ENCODE peak calls at places on chromosomes 1 and 21, in five cellular contexts. N is HepG2, D is K562, T is HCT116, B is GM12878. V is an unnamed sample.

GRCh38 chr1:240691521-240692338 is 79.8 kb upstream of the GREM2 start:
- DNase-seq in N (peak), D (no peak), T (no peak), B (no peak), V (peak)

GRCh38 chr1:17653728-17654351 is 101.3 kb upstream of the ACTL8 start:
- DNase-seq in N (no peak), D (peak), T (no peak), B (no peak), V (no peak)

GRCh38 chr1:201719812-201720521 is 109.0 kb upstream of the IPO9 start:
- DNase-seq in N (no peak), D (no peak), T (no peak), B (no peak), V (no peak)

GRCh38 chr1:182703539-182703938 is 19.2 kb upstream of the RGS8 start:
- DNase-seq in N (no peak), D (no peak), T (no peak), B (no peak), V (no peak)

GRCh38 chr1:201562257-201562656 is 23.3 kb downstream of the NAV1 start:
- DNase-seq in N (no peak), D (no peak), T (no peak), B (no peak), V (no peak)

GRCh38 chr21:37983336-37984095 is 67.3 kb upstream of the KCNJ6 start:
- DNase-seq in N (no peak), D (no peak), T (no peak), B (no peak), V (no peak)

GRCh38 chr21:27164208-27165172 is 197.6 kb upstream of the ADAMTS5 start:
- DNase-seq in N (no peak), D (no peak), T (no peak), B (no peak), V (no peak)

GRCh38 chr1:9249534-9250335 is 15.2 kb downstream of the H6PD start:
- DNase-seq in N (peak), D (peak), T (no peak), B (no peak), V (peak)

GRCh38 chr1:182408435-182409070 is 8.1 kb upstream of the TEDDM1 start:
- DNase-seq in N (no peak), D (no peak), T (no peak), B (no peak), V (no peak)

GRCh38 chr1:5552787-5553484 is 439.3 kb downstream of the NPHP4 start:
- DNase-seq in N (no peak), D (no peak), T (no peak), B (no peak), V (no peak)

GRCh38 chr1:8115031-8115768 is 89.1 kb upstream of the ERRFI1 start:
- DNase-seq in N (no peak), D (no peak), T (no peak), B (no peak), V (no peak)

GRCh38 chr21:31570824-31571425 is 88.6 kb upstream of the SOD1 start:
- DNase-seq in N (no peak), D (no peak), T (no peak), B (no peak), V (no peak)

GRCh38 chr1:236736761-236737160 is 50.5 kb downstream of the ACTN2 start:
- DNase-seq in N (no peak), D (no peak), T (no peak), B (no peak), V (no peak)

GRCh38 chr1:1901641-1902294 is 10.9 kb upstream of the GNB1 start:
- DNase-seq in N (no peak), D (no peak), T (no peak), B (no peak), V (no peak)

GRCh38 chr1:231419738-231420298 is 2.3 kb downstream of the EGLN1 start:
- DNase-seq in N (no peak), D (peak), T (no peak), B (no peak), V (no peak)

GRCh38 chr21:42941696-42942085 is 16.3 kb upstream of the ERVH48-1 start:
- DNase-seq in N (no peak), D (no peak), T (no peak), B (no peak), V (no peak)

GRCh38 chr1:214719207-214719606 is 116.2 kb downstream of the CENPF start:
- DNase-seq in N (no peak), D (no peak), T (no peak), B (no peak), V (no peak)

GRCh38 chr1:204166237-204166636 is at the start of gene REN:
- DNase-seq in N (no peak), D (no peak), T (no peak), B (no peak), V (no peak)

GRCh38 chr1:54969879-54970278 is 10.5 kb upstream of the TMEM61 start:
- DNase-seq in N (no peak), D (no peak), T (no peak), B (no peak), V (no peak)

GRCh38 chr1:108057536-108057935 is 92.6 kb upstream of the VAV3 start:
- DNase-seq in N (no peak), D (no peak), T (no peak), B (no peak), V (no peak)

GRCh38 chr1:182446033-182446669 is 3.8 kb upstream of the RGSL1 start:
- DNase-seq in N (peak), D (peak), T (peak), B (peak), V (no peak)

GRCh38 chr1:23417570-23417969 is 7.0 kb downstream of the TCEA3 start:
- DNase-seq in N (peak), D (peak), T (no peak), B (no peak), V (no peak)

GRCh38 chr1:94866178-94866822 is 46.1 kb downstream of the SLC44A3 start:
- DNase-seq in N (no peak), D (no peak), T (no peak), B (no peak), V (no peak)

GRCh38 chr1:202192770-202193613 is 607 bp upstream of the LGR6 start:
- DNase-seq in N (peak), D (peak), T (no peak), B (no peak), V (no peak)

GRCh38 chr1:239243003-239243402 is 143.4 kb upstream of the CHRM3 start:
- DNase-seq in N (no peak), D (no peak), T (no peak), B (no peak), V (no peak)

GRCh38 chr21:29378814-29379213 is 80.1 kb downstream of the BACH1 start:
- DNase-seq in N (no peak), D (no peak), T (no peak), B (no peak), V (no peak)

GRCh38 chr1:224498574-224499170 is 64.1 kb upstream of the WDR26 start:
- DNase-seq in N (no peak), D (no peak), T (no peak), B (no peak), V (peak)

GRCh38 chr1:222167111-222167510 is 380.8 kb downstream of the HHIPL2 start:
- DNase-seq in N (no peak), D (peak), T (peak), B (peak), V (no peak)

GRCh38 chr1:183567584-183567983 is 22.7 kb downstream of the NCF2 start:
- DNase-seq in N (no peak), D (peak), T (no peak), B (peak), V (no peak)

GRCh38 chr1:52060822-52061221 is 4.7 kb downstream of the BTF3L4 start:
- DNase-seq in N (no peak), D (no peak), T (no peak), B (no peak), V (no peak)

GRCh38 chr1:52057245-52057644 is 1.1 kb downstream of the BTF3L4 start:
- DNase-seq in N (no peak), D (no peak), T (no peak), B (no peak), V (no peak)

GRCh38 chr1:52059888-52060287 is 3.8 kb downstream of the BTF3L4 start:
- DNase-seq in N (no peak), D (no peak), T (no peak), B (no peak), V (no peak)

GRCh38 chr1:52057876-52058275 is 1.8 kb downstream of the BTF3L4 start:
- DNase-seq in N (no peak), D (no peak), T (no peak), B (no peak), V (no peak)

DNA sequence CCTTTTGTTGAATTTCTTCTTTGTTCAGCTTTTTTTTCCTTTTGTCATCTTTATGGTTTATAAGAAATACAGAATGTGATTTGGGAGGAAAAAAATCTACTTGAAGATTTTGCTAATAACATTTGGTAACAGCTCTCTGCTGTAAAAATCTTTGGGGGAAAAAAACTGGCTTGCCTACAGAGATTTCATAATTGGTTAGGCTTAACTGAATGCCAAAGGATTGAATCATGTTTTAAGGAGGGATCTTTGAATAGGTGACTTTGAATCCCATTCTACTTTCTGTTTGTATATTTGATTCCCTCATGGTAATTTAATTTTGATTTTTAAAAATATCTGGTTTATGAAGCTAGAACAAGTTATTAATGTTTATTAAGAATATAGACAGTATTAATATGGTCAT is 3.2 kb downstream of the BTF3L4 start:
- DNase-seq in N (no peak), D (no peak), T (no peak), B (no peak), V (no peak)
- H3K9ac ChIP-seq in N (no peak), D (no peak), T (no peak), B (no peak), V (no peak)

GRCh38 chr1:160548960-160549664 is 26.1 kb upstream of the SLAMF6 start:
- DNase-seq in N (no peak), D (peak), T (no peak), B (peak), V (no peak)
- TF ChIP-seq POLR2A in N (no peak), D (no peak), T (no peak), B (peak), V (no peak)

DNA sequence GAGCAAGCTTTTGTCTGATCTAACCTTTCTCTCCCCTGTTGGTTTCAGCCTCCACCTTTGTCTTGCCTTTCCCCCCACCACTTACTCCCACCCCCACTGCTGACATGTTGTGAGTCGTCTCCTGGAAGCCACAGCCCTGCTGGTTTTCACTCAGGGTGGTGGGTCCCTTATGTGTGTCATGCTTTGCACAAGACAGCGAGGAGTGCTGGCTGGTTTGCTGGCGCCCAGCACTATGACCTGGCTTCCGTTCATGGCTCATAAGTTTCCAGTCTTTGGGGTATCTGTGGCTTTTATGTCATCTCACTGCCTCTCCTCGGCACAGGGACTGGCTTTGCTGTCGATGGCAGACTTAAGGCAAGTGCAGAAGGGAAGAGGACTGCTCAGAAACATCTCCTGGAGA is 177.7 kb downstream of the KIF26B start:
- DNase-seq in N (no peak), D (no peak), T (no peak), B (no peak), V (no peak)
- TF ChIP-seq JUND in N (no peak), D (no peak), T (no peak), B (no peak), V (no peak)

GRCh38 chr1:232472485-232473041 is 157.4 kb downstream of the SIPA1L2 start:
- DNase-seq in N (no peak), D (no peak), T (no peak), B (no peak), V (no peak)
- H3K9ac ChIP-seq in N (no peak), D (no peak), T (no peak), B (no peak), V (no peak)